ENCODE peak calls at places on chromosomes 7 and 10, in four cellular contexts. U, W, I and J are unnamed samples.
A peak's percentile ranks its signal among the peaks of the same experiment; 100 is the strongest.

GRCh38 chr7:123863461-123863860 is 18.5 kb downstream of the HYAL4 start:
- DNase-seq in I (no peak), U (no peak), W (no peak), J (peak; percentile 39)

GRCh38 chr7:73829921-73830617 is 727 bp upstream of the CLDN4 start:
- DNase-seq in W (peak; percentile 86), I (no peak), U (no peak), J (no peak)

GRCh38 chr10:113644185-113645120 is 19.4 kb downstream of the NRAP start:
- DNase-seq in I (no peak), W (peak; percentile 15), U (no peak), J (no peak)

GRCh38 chr7:26035552-26035951 is 116.4 kb upstream of the NFE2L3 start:
- DNase-seq in U (no peak), I (no peak), W (no peak), J (no peak)

GRCh38 chr10:71539564-71540118 is 142.9 kb downstream of the CDH23 start:
- DNase-seq in I (no peak), W (no peak), U (no peak), J (no peak)

GRCh38 chr10:117543245-117543998 is 876 bp downstream of the EMX2 start:
- DNase-seq in W (no peak), U (no peak), I (peak; percentile 74), J (no peak)

GRCh38 chr7:26153823-26154783 is 2.1 kb downstream of the NFE2L3 start:
- DNase-seq in I (no peak), W (no peak), U (no peak), J (no peak)

GRCh38 chr7:142356166-142356565 is 98.3 kb upstream of the PRSS58 start:
- DNase-seq in I (no peak), U (no peak), W (no peak), J (no peak)

GRCh38 chr10:126278846-126279245 is 109.4 kb downstream of the ADAM12 start:
- DNase-seq in W (no peak), U (no peak), I (no peak), J (no peak)

GRCh38 chr10:129339841-129340240 is 127.2 kb upstream of the MGMT start:
- DNase-seq in U (no peak), W (no peak), I (no peak), J (no peak)

GRCh38 chr10:17682236-17682946 is 38.4 kb downstream of the STAM start:
- DNase-seq in W (no peak), U (no peak), I (no peak), J (no peak)

DNA sequence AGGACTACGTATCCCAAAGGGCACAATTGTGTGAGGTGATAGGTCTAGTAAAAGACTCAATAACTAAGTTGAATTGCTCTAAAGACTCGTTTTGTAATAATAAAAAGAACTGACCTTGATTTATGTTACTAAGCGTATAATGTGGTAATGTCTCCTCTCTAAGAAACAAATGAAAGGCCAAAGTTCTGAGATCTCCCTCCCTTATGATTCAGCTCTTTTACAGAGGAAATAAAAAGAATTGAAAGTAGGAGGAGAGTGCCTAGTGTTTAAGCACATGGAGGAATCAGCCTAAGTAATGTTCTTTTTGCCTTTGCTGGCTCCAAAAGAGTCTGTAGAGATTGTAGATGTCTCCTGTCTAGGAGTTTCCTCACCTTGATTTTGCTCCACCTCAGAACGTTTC is 98.0 kb downstream of the ARL4A start:
- DNase-seq in I (no peak), W (no peak), U (no peak), J (no peak)
- H3K27ac ChIP-seq in I (no peak overlapping the region), W (no peak overlapping the region), U (no peak overlapping the region), J (no peak overlapping the region)

DNA sequence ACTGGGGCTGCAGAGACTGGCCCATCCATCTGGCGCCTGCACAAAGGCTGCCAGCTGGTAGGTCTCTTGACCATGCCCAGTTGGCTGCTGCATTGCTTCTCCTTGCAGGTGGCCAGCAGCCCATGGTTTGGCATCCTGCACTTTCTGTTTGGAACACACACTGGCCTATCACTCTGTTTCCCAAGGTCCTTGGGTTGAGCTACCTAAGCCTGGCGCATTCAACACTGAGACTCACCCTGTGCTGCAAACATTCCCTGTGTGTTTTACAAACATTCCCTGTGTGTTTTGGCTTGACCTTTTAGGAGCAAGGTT is 55.5 kb downstream of the TACR2 start:
- DNase-seq in U (no peak), I (no peak), W (no peak), J (no peak)
- H3K4me1 ChIP-seq in U (peaks cover 74% of the 10 kb centered on the region), I (peaks cover 20% of the 10 kb centered on the region), W (no peaks in the 10 kb centered on the region), J (peaks cover 31% of the 10 kb centered on the region)

GRCh38 chr10:77180104-77180503 is 457.5 kb downstream of the KCNMA1 start:
- DNase-seq in I (no peak), U (no peak), W (no peak), J (no peak)
- H3K27ac ChIP-seq in I (peak overlapping the region; percentile 78), U (no peak overlapping the region), W (no peak overlapping the region), J (no peak overlapping the region)

GRCh38 chr10:21363087-21363752 is 162.3 kb downstream of the SKIDA1 start:
- DNase-seq in U (no peak), W (peak; percentile 18), I (no peak), J (peak; percentile 17)

GRCh38 chr10:21368022-21368582 is 157.4 kb downstream of the SKIDA1 start:
- DNase-seq in W (no peak), U (no peak), I (no peak), J (no peak)

GRCh38 chr10:21364196-21365114 is 161.0 kb downstream of the SKIDA1 start:
- DNase-seq in W (peak; percentile 89), I (no peak), U (peak; percentile 24), J (peak; percentile 94)

GRCh38 chr10:21359202-21359601 is 166.3 kb downstream of the SKIDA1 start:
- DNase-seq in W (no peak), U (no peak), I (no peak), J (no peak)

DNA sequence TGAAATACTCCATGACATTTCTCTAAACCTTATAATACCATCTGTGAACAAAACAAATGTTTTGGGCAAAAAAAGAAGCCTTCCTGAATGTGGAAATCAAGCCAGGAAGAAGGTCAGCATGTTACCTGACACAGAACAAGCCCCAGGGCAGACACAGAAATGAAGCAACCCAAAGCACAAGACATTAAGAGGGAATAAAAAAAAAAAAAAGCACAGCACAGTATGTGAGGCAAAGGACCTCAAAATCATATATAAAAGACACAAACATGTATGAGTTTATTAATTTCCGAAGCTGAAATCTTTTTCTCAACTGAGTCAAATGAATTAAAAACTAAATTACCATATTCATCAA is 161.8 kb downstream of the SKIDA1 start:
- DNase-seq in U (no peak), I (no peak), W (no peak), J (no peak)
- H3K4me1 ChIP-seq in U (peaks cover 31% of the 10 kb centered on the region), I (peaks cover 17% of the 10 kb centered on the region), W (peaks cover 28% of the 10 kb centered on the region), J (peaks cover 34% of the 10 kb centered on the region)

GRCh38 chr7:37318541-37318940 is 130.1 kb downstream of the ELMO1 start:
- DNase-seq in W (no peak), I (no peak), U (no peak), J (no peak)
- H3K27ac ChIP-seq in W (no peak overlapping the region), I (no peak overlapping the region), U (no peak overlapping the region), J (no peak overlapping the region)

DNA sequence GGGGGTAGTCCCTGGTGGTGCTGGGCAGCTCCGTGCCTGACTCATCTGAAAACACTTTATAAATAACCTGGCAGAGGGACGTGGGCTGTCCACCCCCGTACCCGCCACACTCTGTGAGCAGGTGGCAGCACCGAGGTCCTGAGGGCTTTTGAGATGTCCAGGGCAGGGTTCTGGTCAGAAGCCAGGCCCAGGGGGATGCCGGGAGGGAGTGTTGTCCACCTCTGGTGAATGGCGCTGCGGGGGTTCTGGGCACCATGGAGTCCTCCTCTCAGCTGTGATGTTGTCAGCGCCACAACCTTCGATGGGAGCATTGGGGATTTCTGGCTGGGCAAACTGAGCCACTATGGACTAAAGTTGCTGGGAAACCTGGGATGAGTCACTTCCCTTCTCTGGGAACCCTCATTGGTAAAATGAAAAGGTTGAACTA is 27.4 kb upstream of the GOLGA7B start:
- DNase-seq in W (no peak), I (no peak), U (peak; percentile 41), J (peak; percentile 34)
- H3K4me1 ChIP-seq in W (no peaks in the 10 kb centered on the region), I (peaks cover 4% of the 10 kb centered on the region), U (no peaks in the 10 kb centered on the region), J (peaks cover 8% of the 10 kb centered on the region)

GRCh38 chr7:127330070-127330469 is 62.4 kb downstream of the ZNF800 start:
- DNase-seq in W (no peak), I (no peak), U (no peak), J (no peak)
- H3K27ac ChIP-seq in W (no peak overlapping the region), I (no peak overlapping the region), U (no peak overlapping the region), J (no peak overlapping the region)

GRCh38 chr7:23133797-23134196 is 28.2 kb downstream of the KLHL7 start:
- DNase-seq in I (no peak), W (no peak), U (no peak), J (no peak)

GRCh38 chr7:23123465-23123864 is 17.9 kb downstream of the KLHL7 start:
- DNase-seq in W (no peak), U (no peak), I (no peak), J (no peak)

GRCh38 chr7:23129036-23129435 is 23.5 kb downstream of the KLHL7 start:
- DNase-seq in W (no peak), U (peak; percentile 42), I (no peak), J (no peak)
- H3K4me1 ChIP-seq in W (peaks cover 11% of the 10 kb centered on the region), U (no peaks in the 10 kb centered on the region), I (no peaks in the 10 kb centered on the region), J (no peaks in the 10 kb centered on the region)

GRCh38 chr7:93232673-93233018 is 480 bp downstream of the VPS50 start:
- DNase-seq in W (no peak), U (no peak), I (no peak), J (no peak)
- H3K27ac ChIP-seq in W (peak overlapping the region; percentile 32), U (peak overlapping the region; percentile 42), I (no peak overlapping the region), J (no peak overlapping the region)